ENCODE peak calls at places on chromosome 11, in ten cellular contexts. One of them, this sample, is unnamed.

GRCh38 chr11:46345131-46345597 is 2.1 kb upstream of the DGKZ start:
- DNase-seq in CD14-positive monocyte: peak; percentile 80
- DNase-seq in stimulated activated CD8-positive, alpha-beta memory T cell treated with anti-CD3 and anti-CD28 coated beads, Interleukin-4, amount 100 ng/mL, for 1 hour: no peak
- DNase-seq in NCI-H524: peak; percentile 42
- DNase-seq in EL: no peak
- DNase-seq in HAP-1: no peak
- DNase-seq in GM12865: peak; percentile 76
- DNase-seq in NCI-H1694: no peak
- DNase-seq in brain microvascular endothelial cell: no peak
- DNase-seq in skeletal muscle cell: no peak
- DNase-seq in this sample: peak; percentile 54

GRCh38 chr11:67563354-67564114 is 20.1 kb upstream of the GSTP1 start:
- DNase-seq in CD14-positive monocyte: no peak
- DNase-seq in stimulated activated CD8-positive, alpha-beta memory T cell treated with anti-CD3 and anti-CD28 coated beads, Interleukin-4, amount 100 ng/mL, for 1 hour: no peak
- DNase-seq in NCI-H524: no peak
- DNase-seq in EL: peak; percentile 95
- DNase-seq in HAP-1: no peak
- DNase-seq in GM12865: no peak
- DNase-seq in NCI-H1694: no peak
- DNase-seq in brain microvascular endothelial cell: peak; percentile 95
- DNase-seq in skeletal muscle cell: peak; percentile 47
- DNase-seq in this sample: no peak

GRCh38 chr11:45150301-45150700 is 3.9 kb downstream of the PRDM11 start:
- DNase-seq in CD14-positive monocyte: no peak
- DNase-seq in stimulated activated CD8-positive, alpha-beta memory T cell treated with anti-CD3 and anti-CD28 coated beads, Interleukin-4, amount 100 ng/mL, for 1 hour: no peak
- DNase-seq in NCI-H524: no peak
- DNase-seq in EL: no peak
- DNase-seq in HAP-1: no peak
- DNase-seq in GM12865: no peak
- DNase-seq in NCI-H1694: no peak
- DNase-seq in brain microvascular endothelial cell: no peak
- DNase-seq in skeletal muscle cell: no peak
- DNase-seq in this sample: no peak

GRCh38 chr11:64560139-64560771 is 30.8 kb upstream of the SLC22A12 start:
- DNase-seq in CD14-positive monocyte: no peak
- DNase-seq in stimulated activated CD8-positive, alpha-beta memory T cell treated with anti-CD3 and anti-CD28 coated beads, Interleukin-4, amount 100 ng/mL, for 1 hour: no peak
- DNase-seq in NCI-H524: no peak
- DNase-seq in EL: no peak
- DNase-seq in HAP-1: no peak
- DNase-seq in GM12865: no peak
- DNase-seq in NCI-H1694: no peak
- DNase-seq in brain microvascular endothelial cell: no peak
- DNase-seq in skeletal muscle cell: no peak
- DNase-seq in this sample: no peak

GRCh38 chr11:78542007-78542406 is 32.7 kb downstream of the NARS2 start:
- DNase-seq in CD14-positive monocyte: no peak
- DNase-seq in stimulated activated CD8-positive, alpha-beta memory T cell treated with anti-CD3 and anti-CD28 coated beads, Interleukin-4, amount 100 ng/mL, for 1 hour: no peak
- DNase-seq in NCI-H524: no peak
- DNase-seq in EL: no peak
- DNase-seq in HAP-1: no peak
- DNase-seq in GM12865: peak; percentile 19
- DNase-seq in NCI-H1694: no peak
- DNase-seq in brain microvascular endothelial cell: no peak
- DNase-seq in skeletal muscle cell: no peak
- DNase-seq in this sample: no peak

GRCh38 chr11:64074239-64074638 is 38.5 kb downstream of the FLRT1 start:
- DNase-seq in CD14-positive monocyte: no peak
- DNase-seq in stimulated activated CD8-positive, alpha-beta memory T cell treated with anti-CD3 and anti-CD28 coated beads, Interleukin-4, amount 100 ng/mL, for 1 hour: no peak
- DNase-seq in NCI-H524: no peak
- DNase-seq in EL: no peak
- DNase-seq in HAP-1: no peak
- DNase-seq in GM12865: peak; percentile 11
- DNase-seq in NCI-H1694: no peak
- DNase-seq in brain microvascular endothelial cell: no peak
- DNase-seq in skeletal muscle cell: no peak
- DNase-seq in this sample: no peak

GRCh38 chr11:121814962-121815361 is 301.1 kb downstream of the BLID start:
- DNase-seq in CD14-positive monocyte: no peak
- DNase-seq in stimulated activated CD8-positive, alpha-beta memory T cell treated with anti-CD3 and anti-CD28 coated beads, Interleukin-4, amount 100 ng/mL, for 1 hour: no peak
- DNase-seq in NCI-H524: no peak
- DNase-seq in EL: no peak
- DNase-seq in HAP-1: no peak
- DNase-seq in GM12865: no peak
- DNase-seq in NCI-H1694: no peak
- DNase-seq in brain microvascular endothelial cell: no peak
- DNase-seq in skeletal muscle cell: no peak
- DNase-seq in this sample: peak; percentile 24

GRCh38 chr11:92794783-92795182 is 174.7 kb upstream of the MTNR1B start:
- DNase-seq in CD14-positive monocyte: no peak
- DNase-seq in stimulated activated CD8-positive, alpha-beta memory T cell treated with anti-CD3 and anti-CD28 coated beads, Interleukin-4, amount 100 ng/mL, for 1 hour: no peak
- DNase-seq in NCI-H524: no peak
- DNase-seq in EL: no peak
- DNase-seq in HAP-1: no peak
- DNase-seq in GM12865: no peak
- DNase-seq in NCI-H1694: no peak
- DNase-seq in brain microvascular endothelial cell: no peak
- DNase-seq in skeletal muscle cell: no peak
- DNase-seq in this sample: no peak

GRCh38 chr11:63491614-63492372 is 826 bp upstream of the PLAAT5 start:
- DNase-seq in CD14-positive monocyte: no peak
- DNase-seq in stimulated activated CD8-positive, alpha-beta memory T cell treated with anti-CD3 and anti-CD28 coated beads, Interleukin-4, amount 100 ng/mL, for 1 hour: no peak
- DNase-seq in NCI-H524: no peak
- DNase-seq in EL: no peak
- DNase-seq in HAP-1: no peak
- DNase-seq in GM12865: peak; percentile 4
- DNase-seq in NCI-H1694: no peak
- DNase-seq in brain microvascular endothelial cell: peak; percentile 83
- DNase-seq in skeletal muscle cell: no peak
- DNase-seq in this sample: no peak

GRCh38 chr11:11533751-11534150 is 88.1 kb downstream of the GALNT18 start:
- DNase-seq in CD14-positive monocyte: no peak
- DNase-seq in stimulated activated CD8-positive, alpha-beta memory T cell treated with anti-CD3 and anti-CD28 coated beads, Interleukin-4, amount 100 ng/mL, for 1 hour: no peak
- DNase-seq in NCI-H524: peak; percentile 47
- DNase-seq in EL: no peak
- DNase-seq in HAP-1: no peak
- DNase-seq in GM12865: no peak
- DNase-seq in NCI-H1694: peak; percentile 96
- DNase-seq in brain microvascular endothelial cell: no peak
- DNase-seq in skeletal muscle cell: no peak
- DNase-seq in this sample: no peak

GRCh38 chr11:104928831-104929230 is 30.6 kb upstream of the CASP12 start:
- DNase-seq in CD14-positive monocyte: no peak
- DNase-seq in stimulated activated CD8-positive, alpha-beta memory T cell treated with anti-CD3 and anti-CD28 coated beads, Interleukin-4, amount 100 ng/mL, for 1 hour: no peak
- DNase-seq in NCI-H524: no peak
- DNase-seq in EL: no peak
- DNase-seq in HAP-1: no peak
- DNase-seq in GM12865: no peak
- DNase-seq in NCI-H1694: no peak
- DNase-seq in brain microvascular endothelial cell: no peak
- DNase-seq in skeletal muscle cell: no peak
- DNase-seq in this sample: no peak

GRCh38 chr11:114063829-114064201 is 4.3 kb downstream of the ZBTB16 start:
- DNase-seq in CD14-positive monocyte: no peak
- DNase-seq in stimulated activated CD8-positive, alpha-beta memory T cell treated with anti-CD3 and anti-CD28 coated beads, Interleukin-4, amount 100 ng/mL, for 1 hour: no peak
- DNase-seq in NCI-H524: no peak
- DNase-seq in EL: no peak
- DNase-seq in HAP-1: no peak
- DNase-seq in GM12865: no peak
- DNase-seq in NCI-H1694: no peak
- DNase-seq in brain microvascular endothelial cell: no peak
- DNase-seq in skeletal muscle cell: no peak
- DNase-seq in this sample: no peak

GRCh38 chr11:15761235-15761634 is 595.1 kb downstream of the SOX6 start:
- DNase-seq in CD14-positive monocyte: no peak
- DNase-seq in stimulated activated CD8-positive, alpha-beta memory T cell treated with anti-CD3 and anti-CD28 coated beads, Interleukin-4, amount 100 ng/mL, for 1 hour: no peak
- DNase-seq in NCI-H524: peak; percentile 42
- DNase-seq in EL: no peak
- DNase-seq in HAP-1: peak; percentile 23
- DNase-seq in GM12865: no peak
- DNase-seq in NCI-H1694: no peak
- DNase-seq in brain microvascular endothelial cell: no peak
- DNase-seq in skeletal muscle cell: no peak
- DNase-seq in this sample: no peak

GRCh38 chr11:17812286-17813187 is 78.0 kb downstream of the KCNC1 start:
- DNase-seq in CD14-positive monocyte: no peak
- DNase-seq in stimulated activated CD8-positive, alpha-beta memory T cell treated with anti-CD3 and anti-CD28 coated beads, Interleukin-4, amount 100 ng/mL, for 1 hour: no peak
- DNase-seq in NCI-H524: peak; percentile 12
- DNase-seq in EL: no peak
- DNase-seq in HAP-1: no peak
- DNase-seq in GM12865: no peak
- DNase-seq in NCI-H1694: no peak
- DNase-seq in brain microvascular endothelial cell: no peak
- DNase-seq in skeletal muscle cell: no peak
- DNase-seq in this sample: no peak

GRCh38 chr11:60899021-60899936 is 7.1 kb downstream of the PRPF19 start:
- DNase-seq in CD14-positive monocyte: peak; percentile 68
- DNase-seq in stimulated activated CD8-positive, alpha-beta memory T cell treated with anti-CD3 and anti-CD28 coated beads, Interleukin-4, amount 100 ng/mL, for 1 hour: no peak
- DNase-seq in NCI-H524: peak; percentile 48
- DNase-seq in EL: peak; percentile 61
- DNase-seq in HAP-1: peak; percentile 41
- DNase-seq in GM12865: peak; percentile 54
- DNase-seq in NCI-H1694: peak; percentile 69
- DNase-seq in brain microvascular endothelial cell: peak; percentile 68
- DNase-seq in skeletal muscle cell: no peak
- DNase-seq in this sample: no peak

GRCh38 chr11:3849297-3849874 is 6.1 kb upstream of the STIM1 start:
- DNase-seq in CD14-positive monocyte: no peak
- DNase-seq in stimulated activated CD8-positive, alpha-beta memory T cell treated with anti-CD3 and anti-CD28 coated beads, Interleukin-4, amount 100 ng/mL, for 1 hour: no peak
- DNase-seq in NCI-H524: peak; percentile 37
- DNase-seq in EL: peak; percentile 53
- DNase-seq in HAP-1: peak; percentile 19
- DNase-seq in GM12865: peak; percentile 58
- DNase-seq in NCI-H1694: peak; percentile 58
- DNase-seq in brain microvascular endothelial cell: peak; percentile 40
- DNase-seq in skeletal muscle cell: no peak
- DNase-seq in this sample: no peak

GRCh38 chr11:117020287-117020686 is 77.9 kb downstream of the SIK3 start:
- DNase-seq in CD14-positive monocyte: no peak
- DNase-seq in stimulated activated CD8-positive, alpha-beta memory T cell treated with anti-CD3 and anti-CD28 coated beads, Interleukin-4, amount 100 ng/mL, for 1 hour: no peak
- DNase-seq in NCI-H524: no peak
- DNase-seq in EL: no peak
- DNase-seq in HAP-1: no peak
- DNase-seq in GM12865: peak; percentile 55
- DNase-seq in NCI-H1694: no peak
- DNase-seq in brain microvascular endothelial cell: no peak
- DNase-seq in skeletal muscle cell: no peak
- DNase-seq in this sample: no peak

GRCh38 chr11:31844351-31844750 is 33.2 kb upstream of the PAX6 start:
- DNase-seq in CD14-positive monocyte: no peak
- DNase-seq in stimulated activated CD8-positive, alpha-beta memory T cell treated with anti-CD3 and anti-CD28 coated beads, Interleukin-4, amount 100 ng/mL, for 1 hour: no peak
- DNase-seq in NCI-H524: no peak
- DNase-seq in EL: peak; percentile 53
- DNase-seq in HAP-1: no peak
- DNase-seq in GM12865: no peak
- DNase-seq in NCI-H1694: no peak
- DNase-seq in brain microvascular endothelial cell: peak; percentile 24
- DNase-seq in skeletal muscle cell: no peak
- DNase-seq in this sample: no peak

GRCh38 chr11:119316729-119317591 is at the start of gene MCAM:
- DNase-seq in CD14-positive monocyte: no peak
- DNase-seq in stimulated activated CD8-positive, alpha-beta memory T cell treated with anti-CD3 and anti-CD28 coated beads, Interleukin-4, amount 100 ng/mL, for 1 hour: no peak
- DNase-seq in NCI-H524: peak; percentile 29
- DNase-seq in EL: peak; percentile 42
- DNase-seq in HAP-1: peak; percentile 49
- DNase-seq in GM12865: peak; percentile 52
- DNase-seq in NCI-H1694: no peak
- DNase-seq in brain microvascular endothelial cell: no peak
- DNase-seq in skeletal muscle cell: no peak
- DNase-seq in this sample: no peak

GRCh38 chr11:10379022-10379421 is 74.1 kb downstream of the ADM start:
- DNase-seq in CD14-positive monocyte: no peak
- DNase-seq in stimulated activated CD8-positive, alpha-beta memory T cell treated with anti-CD3 and anti-CD28 coated beads, Interleukin-4, amount 100 ng/mL, for 1 hour: no peak
- DNase-seq in NCI-H524: no peak
- DNase-seq in EL: peak; percentile 56
- DNase-seq in HAP-1: no peak
- DNase-seq in GM12865: no peak
- DNase-seq in NCI-H1694: no peak
- DNase-seq in brain microvascular endothelial cell: no peak
- DNase-seq in skeletal muscle cell: no peak
- DNase-seq in this sample: no peak

GRCh38 chr11:116070555-116070954 is 566.3 kb upstream of the CADM1 start:
- DNase-seq in CD14-positive monocyte: no peak
- DNase-seq in stimulated activated CD8-positive, alpha-beta memory T cell treated with anti-CD3 and anti-CD28 coated beads, Interleukin-4, amount 100 ng/mL, for 1 hour: no peak
- DNase-seq in NCI-H524: no peak
- DNase-seq in EL: no peak
- DNase-seq in HAP-1: no peak
- DNase-seq in GM12865: no peak
- DNase-seq in NCI-H1694: no peak
- DNase-seq in brain microvascular endothelial cell: no peak
- DNase-seq in skeletal muscle cell: no peak
- DNase-seq in this sample: no peak

GRCh38 chr11:133064152-133064877 is 468.0 kb downstream of the OPCML start:
- DNase-seq in CD14-positive monocyte: no peak
- DNase-seq in stimulated activated CD8-positive, alpha-beta memory T cell treated with anti-CD3 and anti-CD28 coated beads, Interleukin-4, amount 100 ng/mL, for 1 hour: no peak
- DNase-seq in NCI-H524: peak; percentile 87
- DNase-seq in EL: peak; percentile 72
- DNase-seq in HAP-1: no peak
- DNase-seq in GM12865: no peak
- DNase-seq in NCI-H1694: no peak
- DNase-seq in brain microvascular endothelial cell: peak; percentile 68
- DNase-seq in skeletal muscle cell: no peak
- DNase-seq in this sample: no peak

GRCh38 chr11:69914286-69915150 is 95.3 kb upstream of the FGF3 start:
- DNase-seq in CD14-positive monocyte: peak; percentile 44
- DNase-seq in stimulated activated CD8-positive, alpha-beta memory T cell treated with anti-CD3 and anti-CD28 coated beads, Interleukin-4, amount 100 ng/mL, for 1 hour: no peak
- DNase-seq in NCI-H524: no peak
- DNase-seq in EL: no peak
- DNase-seq in HAP-1: no peak
- DNase-seq in GM12865: no peak
- DNase-seq in NCI-H1694: no peak
- DNase-seq in brain microvascular endothelial cell: no peak
- DNase-seq in skeletal muscle cell: no peak
- DNase-seq in this sample: no peak

GRCh38 chr11:32858731-32859130 is 29.0 kb downstream of the PRRG4 start:
- DNase-seq in CD14-positive monocyte: no peak
- DNase-seq in stimulated activated CD8-positive, alpha-beta memory T cell treated with anti-CD3 and anti-CD28 coated beads, Interleukin-4, amount 100 ng/mL, for 1 hour: no peak
- DNase-seq in NCI-H524: no peak
- DNase-seq in EL: no peak
- DNase-seq in HAP-1: no peak
- DNase-seq in GM12865: peak; percentile 2
- DNase-seq in NCI-H1694: no peak
- DNase-seq in brain microvascular endothelial cell: no peak
- DNase-seq in skeletal muscle cell: no peak
- DNase-seq in this sample: no peak

GRCh38 chr11:33478111-33478573 is 221.0 kb downstream of the HIPK3 start:
- DNase-seq in CD14-positive monocyte: no peak
- DNase-seq in stimulated activated CD8-positive, alpha-beta memory T cell treated with anti-CD3 and anti-CD28 coated beads, Interleukin-4, amount 100 ng/mL, for 1 hour: no peak
- DNase-seq in NCI-H524: peak; percentile 62
- DNase-seq in EL: no peak
- DNase-seq in HAP-1: no peak
- DNase-seq in GM12865: peak; percentile 55
- DNase-seq in NCI-H1694: peak; percentile 51
- DNase-seq in brain microvascular endothelial cell: no peak
- DNase-seq in skeletal muscle cell: no peak
- DNase-seq in this sample: no peak

GRCh38 chr11:29963068-29963467 is 53.8 kb downstream of the KCNA4 start:
- DNase-seq in CD14-positive monocyte: no peak
- DNase-seq in stimulated activated CD8-positive, alpha-beta memory T cell treated with anti-CD3 and anti-CD28 coated beads, Interleukin-4, amount 100 ng/mL, for 1 hour: no peak
- DNase-seq in NCI-H524: no peak
- DNase-seq in EL: no peak
- DNase-seq in HAP-1: no peak
- DNase-seq in GM12865: no peak
- DNase-seq in NCI-H1694: no peak
- DNase-seq in brain microvascular endothelial cell: no peak
- DNase-seq in skeletal muscle cell: no peak
- DNase-seq in this sample: no peak

GRCh38 chr11:90542092-90542491 is 319.2 kb upstream of the CHORDC1 start:
- DNase-seq in CD14-positive monocyte: no peak
- DNase-seq in stimulated activated CD8-positive, alpha-beta memory T cell treated with anti-CD3 and anti-CD28 coated beads, Interleukin-4, amount 100 ng/mL, for 1 hour: no peak
- DNase-seq in NCI-H524: no peak
- DNase-seq in EL: no peak
- DNase-seq in HAP-1: no peak
- DNase-seq in GM12865: no peak
- DNase-seq in NCI-H1694: no peak
- DNase-seq in brain microvascular endothelial cell: no peak
- DNase-seq in skeletal muscle cell: no peak
- DNase-seq in this sample: no peak

GRCh38 chr11:61541568-61541967 is 33.0 kb downstream of the LRRC10B start:
- DNase-seq in CD14-positive monocyte: no peak
- DNase-seq in stimulated activated CD8-positive, alpha-beta memory T cell treated with anti-CD3 and anti-CD28 coated beads, Interleukin-4, amount 100 ng/mL, for 1 hour: no peak
- DNase-seq in NCI-H524: peak; percentile 43
- DNase-seq in EL: peak; percentile 49
- DNase-seq in HAP-1: no peak
- DNase-seq in GM12865: peak; percentile 5
- DNase-seq in NCI-H1694: no peak
- DNase-seq in brain microvascular endothelial cell: no peak
- DNase-seq in skeletal muscle cell: peak; percentile 15
- DNase-seq in this sample: no peak

This sample was measured in epithelial cell of prostate.